ENCODE peak calls at places on chromosome 16, in four cellular contexts. P is neural progenitor cell, X is heart left ventricle, U is ovary. W is an unnamed sample.

GRCh38 chr16:48850097-48850496 is 240.1 kb upstream of the N4BP1 start:
- DNase-seq in P (no peak), X (no peak), U (no peak), W (no peak)

GRCh38 chr16:3256146-3256875 is at the start of gene MEFV:
- DNase-seq in P (no peak), X (no peak), U (no peak), W (no peak)

GRCh38 chr16:27330542-27330941 is 16.8 kb downstream of the IL4R start:
- DNase-seq in P (no peak), X (no peak), U (peak), W (no peak)

GRCh38 chr16:3580686-3581085 is 3.5 kb upstream of the NLRC3 start:
- DNase-seq in P (peak), X (peak), U (no peak), W (no peak)

GRCh38 chr16:1918890-1919679 is 870 bp upstream of the HS3ST6 start:
- DNase-seq in P (peak), X (no peak), U (no peak), W (no peak)

GRCh38 chr16:30667361-30667905 is 9.2 kb downstream of the FBRS start:
- DNase-seq in P (no peak), X (peak), U (no peak), W (no peak)

GRCh38 chr16:11716330-11716729 is 26.3 kb downstream of the TXNDC11 start:
- DNase-seq in P (no peak), X (no peak), U (no peak), W (no peak)

GRCh38 chr16:5560084-5560483 is 462.5 kb upstream of the EEF2KMT start:
- DNase-seq in P (no peak), X (no peak), U (no peak), W (no peak)

GRCh38 chr16:11014159-11014558 is 69.8 kb downstream of the CLEC16A start:
- DNase-seq in P (no peak), X (no peak), U (no peak), W (no peak)

GRCh38 chr16:51157698-51158097 is 6.6 kb upstream of the SALL1 start:
- DNase-seq in P (no peak), X (no peak), U (no peak), W (no peak)
- H3K27ac ChIP-seq in P (no peak), X (no peak), U (no peak), W (peak)

GRCh38 chr16:66337434-66338188 is 28.9 kb upstream of the CDH5 start:
- DNase-seq in P (no peak), X (no peak), U (no peak), W (no peak)

GRCh38 chr16:66346221-66346620 is 20.3 kb upstream of the CDH5 start:
- DNase-seq in P (no peak), X (no peak), U (no peak), W (no peak)

GRCh38 chr16:66344533-66345145 is 21.9 kb upstream of the CDH5 start:
- DNase-seq in P (peak), X (no peak), U (no peak), W (no peak)

DNA sequence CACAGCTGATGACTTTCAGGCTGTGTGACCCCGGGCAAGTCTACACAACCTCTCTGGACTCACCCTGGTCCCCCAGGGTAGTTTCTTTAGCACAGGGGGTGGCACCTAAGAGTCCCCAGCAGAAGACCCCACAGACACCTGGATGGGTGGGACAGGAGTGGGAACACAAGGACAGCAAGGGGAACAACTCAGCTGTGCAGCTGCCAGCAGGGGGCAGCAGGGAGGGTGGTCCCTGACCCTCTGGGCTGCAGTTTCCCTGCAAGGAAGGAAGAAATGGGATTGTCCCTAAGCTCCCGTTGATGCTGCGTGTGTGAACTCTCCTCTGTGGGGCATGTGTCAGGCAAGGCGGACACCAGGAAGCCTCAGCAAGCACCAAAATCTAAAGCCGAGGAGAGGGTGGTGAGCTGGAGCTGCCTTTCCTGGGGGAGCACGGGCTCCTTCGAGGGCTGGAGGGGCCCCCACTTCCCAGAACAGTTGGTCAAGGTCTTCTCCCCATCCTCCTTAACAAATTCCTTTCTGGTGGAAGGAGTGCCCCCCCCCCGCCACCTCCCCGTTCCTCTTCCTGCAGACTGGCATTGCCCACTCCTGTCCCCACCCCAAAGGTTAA is 24.1 kb upstream of the CDH5 start:
- DNase-seq in P (peak), X (no peak), U (peak), W (no peak)
- TF ChIP-seq CTCF in P (peak), X (peak), U (no peak), W (peak)

DNA sequence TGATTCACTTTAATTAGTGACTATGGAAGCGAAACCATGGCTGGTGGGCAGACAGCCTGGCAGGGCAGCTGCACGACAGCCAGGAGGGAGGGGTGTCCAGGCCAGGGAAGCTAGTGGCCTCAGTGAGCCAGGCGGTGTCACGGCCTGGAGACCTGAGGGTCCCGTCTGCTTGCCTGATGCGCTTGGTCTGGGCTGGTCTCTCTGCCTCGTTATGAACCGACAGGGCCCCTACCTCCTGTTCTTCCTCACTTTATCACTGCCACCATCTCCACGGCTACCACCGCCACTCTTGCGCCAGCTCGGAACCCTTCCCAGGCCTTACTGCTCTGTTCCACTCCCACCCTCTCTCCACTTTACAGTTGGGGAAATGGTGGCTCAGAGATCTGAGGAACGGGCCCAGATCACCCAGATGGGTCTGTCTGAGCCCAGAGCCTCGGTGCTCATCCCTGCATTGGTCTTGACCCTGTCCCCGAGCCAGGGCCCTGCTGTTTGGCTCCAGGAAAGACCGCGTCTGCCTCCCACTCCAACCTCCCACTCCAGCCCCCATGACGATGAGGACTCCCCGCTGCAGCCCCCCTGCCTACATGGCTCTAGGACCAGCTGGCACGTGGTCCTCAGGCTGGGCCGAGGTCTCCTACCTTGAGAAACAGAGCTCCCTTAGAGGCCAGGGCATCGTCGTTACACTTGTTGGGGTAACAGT is 59.6 kb downstream of the PRMT7 start:
- DNase-seq in P (no peak), X (peak), U (no peak), W (no peak)
- H3K27ac ChIP-seq in P (no peak), X (no peak), U (no peak), W (no peak)

GRCh38 chr16:55515110-55515509 is 6.2 kb downstream of the LPCAT2 start:
- DNase-seq in P (no peak), X (no peak), U (no peak), W (no peak)

GRCh38 chr16:55512941-55513340 is 4.1 kb downstream of the LPCAT2 start:
- DNase-seq in P (no peak), X (no peak), U (no peak), W (no peak)

GRCh38 chr16:55510185-55510805 is 1.4 kb downstream of the LPCAT2 start:
- DNase-seq in P (no peak), X (no peak), U (no peak), W (no peak)

GRCh38 chr16:55508941-55509920 is at the start of gene LPCAT2:
- DNase-seq in P (peak), X (peak), U (peak), W (no peak)

GRCh38 chr16:55513616-55514015 is 4.7 kb downstream of the LPCAT2 start:
- DNase-seq in P (no peak), X (no peak), U (no peak), W (no peak)
- TF ChIP-seq CTCF in P (no peak), X (no peak), U (no peak), W (no peak)

W was measured in vagina.